ENCODE peak calls at places on chromosomes 6 and 20, in seven cellular contexts. E is BE2C, O is Calu3, P is neural crest cell, Q is foreskin keratinocyte, F is HFF-Myc, Z is AG04449. D is an unnamed sample.

GRCh38 chr20:46690219-46691111 is 1.2 kb upstream of the TP53RK start:
- DNase-seq in Q (no peak), P (no peak), O (no peak), Z (no peak), E (no peak), F (no peak), D (no peak)

GRCh38 chr6:25435397-25435985 is 156.3 kb downstream of the CARMIL1 start:
- DNase-seq in O (peak), E (no peak), F (no peak), P (no peak), Q (no peak), Z (no peak), D (no peak)

GRCh38 chr20:1087311-1087710 is 31.1 kb upstream of the PSMF1 start:
- DNase-seq in F (no peak), Q (no peak), P (no peak), Z (no peak), O (no peak), E (no peak), D (no peak)

GRCh38 chr20:48722737-48723191 is 105.0 kb downstream of the PREX1 start:
- DNase-seq in O (peak), Z (no peak), F (no peak), E (no peak), Q (no peak), P (no peak), D (no peak)

GRCh38 chr6:39228111-39228971 is 934 bp downstream of the KCNK5 start:
- DNase-seq in P (no peak), E (no peak), F (no peak), Q (no peak), O (no peak), Z (no peak), D (no peak)

GRCh38 chr6:43851204-43851855 is 81.3 kb downstream of the VEGFA start:
- DNase-seq in F (no peak), P (no peak), O (peak), Q (no peak), Z (peak), E (no peak), D (no peak)

GRCh38 chr6:26657268-26657667 is 2.3 kb downstream of the ZNF322 start:
- DNase-seq in E (no peak), O (no peak), F (no peak), P (no peak), Q (no peak), Z (no peak), D (no peak)

GRCh38 chr6:36364669-36365479 is 22.6 kb downstream of the ETV7 start:
- DNase-seq in E (no peak), F (no peak), Q (no peak), Z (no peak), P (no peak), O (peak), D (no peak)

GRCh38 chr20:61932199-61932592 is 133.5 kb downstream of the TAF4 start:
- DNase-seq in E (peak), Z (no peak), P (no peak), O (no peak), F (no peak), Q (no peak), D (no peak)

GRCh38 chr6:73514746-73515110 is 6.1 kb downstream of the EEF1A1 start:
- DNase-seq in Z (no peak), P (no peak), O (no peak), Q (peak), E (no peak), F (no peak), D (no peak)

GRCh38 chr20:38325905-38326304 is 20.4 kb upstream of the LBP start:
- DNase-seq in F (no peak), Q (no peak), Z (no peak), E (no peak), O (no peak), P (no peak), D (no peak)

GRCh38 chr6:90691823-90692222 is 105.0 kb upstream of the MAP3K7 start:
- DNase-seq in O (peak), F (no peak), P (no peak), Q (no peak), E (no peak), Z (no peak), D (no peak)
- TF ChIP-seq CTCF in O (no peak), F (peak), P (peak), Q (peak), E (peak), Z (no peak), D (peak)

DNA sequence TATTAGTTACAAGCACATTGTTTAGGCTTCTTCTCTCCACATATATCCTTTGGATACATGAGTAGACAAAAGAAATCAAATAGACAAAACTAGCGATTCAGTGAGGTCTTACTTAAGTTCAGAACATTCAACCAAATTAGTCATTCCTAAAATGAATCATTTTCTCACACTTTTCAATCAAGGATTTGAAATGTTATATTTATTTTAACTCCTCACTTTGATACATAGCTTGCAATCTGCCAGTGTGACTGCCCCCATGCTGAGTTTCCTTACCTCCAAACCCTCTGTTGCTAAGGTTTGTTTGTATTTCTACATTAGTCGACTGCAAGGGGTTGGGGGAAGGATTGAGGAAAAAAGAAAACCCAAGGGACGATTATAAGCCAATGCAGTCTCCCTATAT is 3.5 kb upstream of the MOXD1 start:
- DNase-seq in E (no peak), O (no peak), P (no peak), Z (no peak), Q (no peak), F (no peak), D (no peak)
- TF ChIP-seq CTCF in E (no peak), O (no peak), P (no peak), Z (no peak), Q (no peak), F (no peak), D (no peak)

GRCh38 chr20:34475979-34476736 is 40.1 kb upstream of the DYNLRB1 start:
- DNase-seq in P (no peak), Z (no peak), O (peak), F (no peak), Q (no peak), E (peak), D (no peak)
- TF ChIP-seq CTCF in P (no peak), Z (peak), O (peak), F (peak), Q (peak), E (peak), D (no peak)

GRCh38 chr20:16295534-16295933 is 277.7 kb downstream of the KIF16B start:
- DNase-seq in F (no peak), E (no peak), O (no peak), Z (no peak), P (no peak), Q (no peak), D (no peak)
- TF ChIP-seq CTCF in F (no peak), E (no peak), O (no peak), Z (no peak), P (no peak), Q (no peak), D (no peak)

GRCh38 chr6:137919837-137920304 is 52.8 kb downstream of the TNFAIP3 start:
- DNase-seq in F (no peak), E (no peak), O (no peak), Z (no peak), Q (no peak), P (no peak), D (no peak)

GRCh38 chr6:137920331-137920730 is 53.3 kb downstream of the TNFAIP3 start:
- DNase-seq in F (no peak), O (no peak), Q (no peak), Z (no peak), E (no peak), P (no peak), D (no peak)

GRCh38 chr6:137919512-137919823 is 52.4 kb downstream of the TNFAIP3 start:
- DNase-seq in Q (no peak), F (no peak), P (no peak), E (no peak), O (no peak), Z (no peak), D (no peak)

GRCh38 chr6:137923866-137924616 is 57.0 kb downstream of the TNFAIP3 start:
- DNase-seq in O (no peak), Q (no peak), E (no peak), F (no peak), P (no peak), Z (no peak), D (no peak)

GRCh38 chr6:137921823-137922222 is 54.8 kb downstream of the TNFAIP3 start:
- DNase-seq in Q (no peak), Z (no peak), F (no peak), P (no peak), E (no peak), O (no peak), D (no peak)
- TF ChIP-seq CTCF in Q (peak), Z (no peak), F (peak), P (no peak), E (no peak), O (no peak), D (peak)

GRCh38 chr6:103273048-103273447 is 1586.7 kb downstream of the HACE1 start:
- DNase-seq in E (no peak), O (no peak), F (no peak), Z (no peak), Q (no peak), P (no peak), D (no peak)
- TF ChIP-seq CTCF in E (peak), O (peak), F (no peak), Z (no peak), Q (peak), P (peak), D (peak)

DNA sequence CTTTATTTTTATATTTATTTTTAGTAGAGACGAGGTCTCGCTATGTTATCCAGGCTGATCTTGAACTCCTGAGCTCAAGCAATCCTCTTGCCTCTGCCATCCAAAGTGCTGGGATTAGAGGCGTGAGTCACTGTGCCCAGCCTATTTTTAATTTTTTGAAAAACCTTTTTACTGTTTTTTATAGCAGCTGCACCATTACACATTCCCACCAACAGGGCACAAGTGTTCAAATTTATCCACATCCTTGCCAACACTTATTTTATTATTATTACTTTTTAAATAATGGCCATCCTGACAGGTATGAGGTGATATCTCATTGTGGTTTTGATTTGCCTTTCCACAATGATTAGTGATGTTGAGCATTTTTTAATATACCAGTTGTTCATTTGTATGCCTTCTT is 42.5 kb downstream of the PACSIN1 start:
- DNase-seq in F (no peak), O (no peak), E (no peak), Q (no peak), Z (no peak), P (no peak), D (no peak)
- TF ChIP-seq CTCF in F (no peak), O (no peak), E (no peak), Q (peak), Z (no peak), P (peak), D (peak)

D was measured in type B pancreatic cell.